ENCODE peak calls at places on chromosome 4, in six cellular contexts. One of them, this sample, is unnamed.

GRCh38 chr4:151415978-151416377 is 7.0 kb downstream of the FHIP1A start:
- DNase-seq in pancreas: no peak
- DNase-seq in upper lobe of right lung: no peak
- DNase-seq in HFFc6: peak; percentile 52
- DNase-seq in B cell: no peak
- DNase-seq in bronchial epithelial cell: peak; percentile 81
- DNase-seq in this sample: no peak

GRCh38 chr4:85496933-85497332 is 22.0 kb downstream of the ARHGAP24 start:
- DNase-seq in pancreas: no peak
- DNase-seq in upper lobe of right lung: no peak
- DNase-seq in HFFc6: peak; percentile 80
- DNase-seq in B cell: no peak
- DNase-seq in bronchial epithelial cell: peak; percentile 96
- DNase-seq in this sample: no peak

GRCh38 chr4:108034560-108034959 is 44.9 kb downstream of the HADH start:
- DNase-seq in pancreas: no peak
- DNase-seq in upper lobe of right lung: no peak
- DNase-seq in HFFc6: no peak
- DNase-seq in B cell: no peak
- DNase-seq in bronchial epithelial cell: no peak
- DNase-seq in this sample: no peak

GRCh38 chr4:7419961-7420660 is 14.6 kb downstream of the PSAPL1 start:
- DNase-seq in pancreas: no peak
- DNase-seq in upper lobe of right lung: no peak
- DNase-seq in HFFc6: no peak
- DNase-seq in B cell: no peak
- DNase-seq in bronchial epithelial cell: no peak
- DNase-seq in this sample: no peak

GRCh38 chr4:182307746-182308145 is 64.5 kb downstream of the TENM3 start:
- DNase-seq in pancreas: peak; percentile 41
- DNase-seq in upper lobe of right lung: no peak
- DNase-seq in HFFc6: peak; percentile 97
- DNase-seq in B cell: no peak
- DNase-seq in bronchial epithelial cell: peak; percentile 65
- DNase-seq in this sample: no peak

GRCh38 chr4:13963601-13964000 is 336.1 kb upstream of the BOD1L1 start:
- DNase-seq in pancreas: no peak
- DNase-seq in upper lobe of right lung: no peak
- DNase-seq in HFFc6: no peak
- DNase-seq in B cell: no peak
- DNase-seq in bronchial epithelial cell: no peak
- DNase-seq in this sample: no peak

GRCh38 chr4:10115657-10116624 is 658 bp downstream of the WDR1 start:
- DNase-seq in pancreas: peak; percentile 62
- DNase-seq in upper lobe of right lung: peak; percentile 85
- DNase-seq in HFFc6: no peak
- DNase-seq in B cell: peak; percentile 67
- DNase-seq in bronchial epithelial cell: peak; percentile 53
- DNase-seq in this sample: peak; percentile 82

GRCh38 chr4:88964450-88964849 is 92.5 kb downstream of the FAM13A start:
- DNase-seq in pancreas: no peak
- DNase-seq in upper lobe of right lung: no peak
- DNase-seq in HFFc6: peak; percentile 58
- DNase-seq in B cell: no peak
- DNase-seq in bronchial epithelial cell: peak; percentile 90
- DNase-seq in this sample: no peak

GRCh38 chr4:122508083-122508482 is 51.6 kb upstream of the IL2 start:
- DNase-seq in pancreas: no peak
- DNase-seq in upper lobe of right lung: no peak
- DNase-seq in HFFc6: no peak
- DNase-seq in B cell: no peak
- DNase-seq in bronchial epithelial cell: peak; percentile 11
- DNase-seq in this sample: no peak

GRCh38 chr4:104493071-104493831 is 1.4 kb downstream of the CXXC4 start:
- DNase-seq in pancreas: no peak
- DNase-seq in upper lobe of right lung: no peak
- DNase-seq in HFFc6: no peak
- DNase-seq in B cell: no peak
- DNase-seq in bronchial epithelial cell: no peak
- DNase-seq in this sample: no peak

GRCh38 chr4:167897116-167897515 is 195.2 kb upstream of the ANXA10 start:
- DNase-seq in pancreas: no peak
- DNase-seq in upper lobe of right lung: no peak
- DNase-seq in HFFc6: no peak
- DNase-seq in B cell: no peak
- DNase-seq in bronchial epithelial cell: peak; percentile 97
- DNase-seq in this sample: no peak

GRCh38 chr4:69713593-69713992 is 46.8 kb downstream of the SULT1B1 start:
- DNase-seq in pancreas: no peak
- DNase-seq in upper lobe of right lung: no peak
- DNase-seq in HFFc6: no peak
- DNase-seq in B cell: no peak
- DNase-seq in bronchial epithelial cell: peak; percentile 69
- DNase-seq in this sample: no peak

GRCh38 chr4:83552924-83553323 is 17.0 kb downstream of the GPAT3 start:
- DNase-seq in pancreas: no peak
- DNase-seq in upper lobe of right lung: no peak
- DNase-seq in HFFc6: peak; percentile 81
- DNase-seq in B cell: no peak
- DNase-seq in bronchial epithelial cell: peak; percentile 65
- DNase-seq in this sample: no peak

GRCh38 chr4:152697284-152698011 is 17.7 kb upstream of the TMEM154 start:
- DNase-seq in pancreas: no peak
- DNase-seq in upper lobe of right lung: no peak
- DNase-seq in HFFc6: no peak
- DNase-seq in B cell: no peak
- DNase-seq in bronchial epithelial cell: peak; percentile 93
- DNase-seq in this sample: no peak

GRCh38 chr4:158171456-158171790 is 1.4 kb downstream of the GASK1B start:
- DNase-seq in pancreas: no peak
- DNase-seq in upper lobe of right lung: no peak
- DNase-seq in HFFc6: no peak
- DNase-seq in B cell: no peak
- DNase-seq in bronchial epithelial cell: no peak
- DNase-seq in this sample: no peak

GRCh38 chr4:8372506-8373070 is 67.9 kb downstream of the ACOX3 start:
- DNase-seq in pancreas: no peak
- DNase-seq in upper lobe of right lung: peak; percentile 30
- DNase-seq in HFFc6: no peak
- DNase-seq in B cell: no peak
- DNase-seq in bronchial epithelial cell: no peak
- DNase-seq in this sample: no peak

GRCh38 chr4:82918091-82918490 is 17.6 kb downstream of the THAP9 start:
- DNase-seq in pancreas: no peak
- DNase-seq in upper lobe of right lung: no peak
- DNase-seq in HFFc6: no peak
- DNase-seq in B cell: no peak
- DNase-seq in bronchial epithelial cell: no peak
- DNase-seq in this sample: no peak

GRCh38 chr4:150477869-150478268 is 104.1 kb upstream of the MAB21L2 start:
- DNase-seq in pancreas: no peak
- DNase-seq in upper lobe of right lung: no peak
- DNase-seq in HFFc6: no peak
- DNase-seq in B cell: no peak
- DNase-seq in bronchial epithelial cell: no peak
- DNase-seq in this sample: no peak

GRCh38 chr4:89469930-89470375 is 162.4 kb upstream of the GPRIN3 start:
- DNase-seq in pancreas: no peak
- DNase-seq in upper lobe of right lung: no peak
- DNase-seq in HFFc6: peak; percentile 94
- DNase-seq in B cell: no peak
- DNase-seq in bronchial epithelial cell: peak; percentile 91
- DNase-seq in this sample: no peak

GRCh38 chr4:79364048-79364447 is 38.2 kb upstream of the NAA11 start:
- DNase-seq in pancreas: no peak
- DNase-seq in upper lobe of right lung: no peak
- DNase-seq in HFFc6: no peak
- DNase-seq in B cell: no peak
- DNase-seq in bronchial epithelial cell: no peak
- DNase-seq in this sample: no peak

GRCh38 chr4:115294717-115295116 is 181.3 kb upstream of the NDST4 start:
- DNase-seq in pancreas: no peak
- DNase-seq in upper lobe of right lung: no peak
- DNase-seq in HFFc6: no peak
- DNase-seq in B cell: no peak
- DNase-seq in bronchial epithelial cell: no peak
- DNase-seq in this sample: no peak

GRCh38 chr4:53854991-53855885 is 209.2 kb downstream of the CHIC2 start:
- DNase-seq in pancreas: no peak
- DNase-seq in upper lobe of right lung: no peak
- DNase-seq in HFFc6: peak; percentile 25
- DNase-seq in B cell: peak; percentile 50
- DNase-seq in bronchial epithelial cell: peak; percentile 61
- DNase-seq in this sample: no peak

GRCh38 chr4:185925910-185926360 is 113.9 kb upstream of the SORBS2 start:
- DNase-seq in pancreas: no peak
- DNase-seq in upper lobe of right lung: no peak
- DNase-seq in HFFc6: no peak
- DNase-seq in B cell: no peak
- DNase-seq in bronchial epithelial cell: no peak
- DNase-seq in this sample: no peak

GRCh38 chr4:17687237-17687857 is 72.9 kb downstream of the MED28 start:
- DNase-seq in pancreas: no peak
- DNase-seq in upper lobe of right lung: no peak
- DNase-seq in HFFc6: no peak
- DNase-seq in B cell: no peak
- DNase-seq in bronchial epithelial cell: no peak
- DNase-seq in this sample: no peak
- TF ChIP-seq CTCF in pancreas: no peak
- TF ChIP-seq CTCF in upper lobe of right lung: no peak
- TF ChIP-seq CTCF in HFFc6: no peak
- TF ChIP-seq CTCF in B cell: no peak
- TF ChIP-seq CTCF in bronchial epithelial cell: no peak
- TF ChIP-seq CTCF in this sample: no peak

DNA sequence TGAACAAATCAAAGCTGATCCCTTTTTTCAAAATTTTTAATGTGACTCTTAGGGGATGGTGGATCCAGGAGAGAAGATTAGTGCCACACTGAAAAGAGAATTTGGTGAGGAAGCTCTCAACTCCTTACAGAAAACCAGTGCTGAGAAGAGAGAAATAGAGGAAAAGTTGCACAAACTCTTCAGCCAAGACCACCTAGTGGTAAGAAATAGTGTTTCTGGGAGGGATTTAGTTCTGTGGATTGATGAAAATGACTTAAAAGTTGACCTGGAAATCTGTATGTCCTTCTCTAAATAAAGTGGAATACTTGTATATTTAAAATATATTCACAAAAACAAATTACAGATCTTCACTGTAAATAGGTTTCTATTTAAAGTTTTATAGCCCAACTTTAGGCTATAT is 29.2 kb downstream of the NUDT9 start:
- DNase-seq in pancreas: no peak
- DNase-seq in upper lobe of right lung: no peak
- DNase-seq in HFFc6: no peak
- DNase-seq in B cell: no peak
- DNase-seq in bronchial epithelial cell: no peak
- DNase-seq in this sample: no peak
- TF ChIP-seq CTCF in pancreas: no peak
- TF ChIP-seq CTCF in upper lobe of right lung: no peak
- TF ChIP-seq CTCF in HFFc6: peak; percentile 62
- TF ChIP-seq CTCF in B cell: no peak
- TF ChIP-seq CTCF in bronchial epithelial cell: no peak
- TF ChIP-seq CTCF in this sample: no peak

GRCh38 chr4:137531121-137531520 is 1.2 kb downstream of the PCDH18 start:
- DNase-seq in pancreas: no peak
- DNase-seq in upper lobe of right lung: no peak
- DNase-seq in HFFc6: peak; percentile 49
- DNase-seq in B cell: no peak
- DNase-seq in bronchial epithelial cell: no peak
- DNase-seq in this sample: no peak
- TF ChIP-seq CTCF in pancreas: no peak
- TF ChIP-seq CTCF in upper lobe of right lung: peak; percentile 34
- TF ChIP-seq CTCF in HFFc6: peak; percentile 78
- TF ChIP-seq CTCF in B cell: no peak
- TF ChIP-seq CTCF in bronchial epithelial cell: no peak
- TF ChIP-seq CTCF in this sample: no peak

GRCh38 chr4:26192921-26193894 is 127.6 kb upstream of the RBPJ start:
- DNase-seq in pancreas: no peak
- DNase-seq in upper lobe of right lung: no peak
- DNase-seq in HFFc6: no peak
- DNase-seq in B cell: no peak
- DNase-seq in bronchial epithelial cell: no peak
- DNase-seq in this sample: peak; percentile 55
- TF ChIP-seq CTCF in pancreas: no peak
- TF ChIP-seq CTCF in upper lobe of right lung: no peak
- TF ChIP-seq CTCF in HFFc6: no peak
- TF ChIP-seq CTCF in B cell: no peak
- TF ChIP-seq CTCF in bronchial epithelial cell: no peak
- TF ChIP-seq CTCF in this sample: no peak

GRCh38 chr4:47704693-47705325 is 133.1 kb downstream of the CORIN start:
- DNase-seq in pancreas: peak; percentile 34
- DNase-seq in upper lobe of right lung: no peak
- DNase-seq in HFFc6: peak; percentile 6
- DNase-seq in B cell: no peak
- DNase-seq in bronchial epithelial cell: peak; percentile 41
- DNase-seq in this sample: peak; percentile 22
- TF ChIP-seq CTCF in pancreas: no peak
- TF ChIP-seq CTCF in upper lobe of right lung: peak; percentile 38
- TF ChIP-seq CTCF in HFFc6: peak; percentile 64
- TF ChIP-seq CTCF in B cell: no peak
- TF ChIP-seq CTCF in bronchial epithelial cell: peak; percentile 61
- TF ChIP-seq CTCF in this sample: peak; percentile 20

DNA sequence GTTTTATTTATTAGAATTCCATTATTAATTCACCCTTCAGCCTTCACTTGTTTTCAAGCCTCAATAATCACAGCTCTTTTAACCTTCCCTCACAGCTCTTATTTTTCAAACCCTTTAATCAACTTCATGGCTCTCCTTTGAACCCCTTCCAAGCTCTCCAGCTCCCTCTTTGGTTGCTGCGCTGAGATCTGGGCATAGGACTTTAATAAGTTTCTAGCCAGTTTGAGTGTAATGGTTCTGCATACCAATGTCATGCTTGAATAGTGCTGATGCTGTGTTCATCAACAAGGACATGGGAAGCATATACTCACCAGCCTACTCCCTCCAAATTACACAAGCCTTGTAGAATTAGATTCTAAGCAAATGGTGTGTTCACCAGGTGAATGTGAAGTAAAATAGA is 3.5 kb upstream of the RNF212 start:
- DNase-seq in pancreas: no peak
- DNase-seq in upper lobe of right lung: no peak
- DNase-seq in HFFc6: no peak
- DNase-seq in B cell: no peak
- DNase-seq in bronchial epithelial cell: no peak
- DNase-seq in this sample: no peak
- TF ChIP-seq CTCF in pancreas: no peak
- TF ChIP-seq CTCF in upper lobe of right lung: no peak
- TF ChIP-seq CTCF in HFFc6: peak; percentile 14
- TF ChIP-seq CTCF in B cell: no peak
- TF ChIP-seq CTCF in bronchial epithelial cell: no peak
- TF ChIP-seq CTCF in this sample: no peak